ENCODE peak calls at places on chromosomes 4 and X, in nine cellular contexts. W, B, C, M, I, S, R, V and N are unnamed samples.

GRCh38 chr4:45350438-45350837 is 624.1 kb upstream of the GNPDA2 start:
- DNase-seq in S (no peak), W (no peak), R (no peak), I (no peak), C (no peak), B (no peak), V (peak; percentile 18), M (peak; percentile 6), N (no peak)

GRCh38 chr4:47239649-47240048 is 208.3 kb downstream of the GABRB1 start:
- DNase-seq in M (no peak), V (no peak), I (no peak), C (no peak), B (no peak), S (no peak), R (no peak), W (no peak), N (no peak)

GRCh38 chrX:120791013-120791643 is 84.5 kb downstream of the CT47B1 start:
- DNase-seq in V (peak; percentile 18), W (peak; percentile 10), C (no peak), S (peak; percentile 23), R (peak; percentile 56), B (no peak), M (peak; percentile 79), I (peak; percentile 10), N (no peak)

GRCh38 chrX:56813318-56813837 is 84.3 kb downstream of the NBDY start:
- DNase-seq in C (no peak), I (no peak), M (peak; percentile 78), V (peak; percentile 1), W (peak; percentile 55), R (peak; percentile 56), B (no peak), S (no peak), N (no peak)

GRCh38 chr4:105937759-105938158 is 42.5 kb downstream of the NPNT start:
- DNase-seq in I (no peak), S (no peak), W (no peak), R (no peak), C (no peak), M (no peak), B (no peak), V (no peak), N (no peak)

GRCh38 chr4:54400188-54400587 is 171.1 kb downstream of the PDGFRA start:
- DNase-seq in M (no peak), R (no peak), C (no peak), I (no peak), V (no peak), B (no peak), S (no peak), W (no peak), N (no peak)

GRCh38 chr4:154760895-154761294 is 17.1 kb downstream of the LRAT start:
- DNase-seq in B (no peak), R (no peak), I (no peak), S (no peak), V (no peak), W (no peak), C (no peak), M (no peak), N (no peak)

GRCh38 chr4:1305261-1305711 is 15.6 kb downstream of the MAEA start:
- DNase-seq in R (no peak), W (no peak), B (no peak), M (no peak), S (no peak), V (peak; percentile 80), I (no peak), C (no peak), N (no peak)

GRCh38 chr4:113901994-113902787 is 77.3 kb downstream of the ARSJ start:
- DNase-seq in R (no peak), C (no peak), I (no peak), S (peak; percentile 23), V (peak; percentile 12), M (no peak), B (no peak), W (peak; percentile 73), N (peak; percentile 85)

GRCh38 chr4:3791910-3792542 is 25.8 kb downstream of the ADRA2C start:
- DNase-seq in M (peak; percentile 30), W (peak; percentile 49), V (no peak), C (no peak), I (no peak), S (no peak), R (no peak), B (no peak), N (peak; percentile 65)

GRCh38 chr4:1205641-1206298 is 33.4 kb upstream of the SPON2 start:
- DNase-seq in R (no peak), C (no peak), M (no peak), W (peak; percentile 2), B (no peak), V (no peak), S (no peak), I (peak; percentile 10), N (no peak)

GRCh38 chrX:7706032-7706431 is 136.9 kb upstream of the VCX start:
- DNase-seq in M (no peak), C (no peak), R (no peak), W (no peak), I (no peak), B (no peak), S (no peak), V (no peak), N (no peak)

GRCh38 chr4:17781072-17781830 is at the start of gene FAM184B:
- DNase-seq in M (peak; percentile 13), V (no peak), C (no peak), B (no peak), W (peak; percentile 35), R (no peak), S (no peak), I (peak; percentile 18), N (no peak)

GRCh38 chrX:53383376-53384087 is 38.9 kb downstream of the SMC1A start:
- DNase-seq in B (no peak), R (no peak), V (no peak), W (no peak), S (no peak), M (no peak), I (no peak), C (no peak), N (no peak)

GRCh38 chrX:133546441-133546840 is 131.2 kb upstream of the GPC4 start:
- DNase-seq in S (no peak), V (no peak), C (no peak), R (no peak), B (no peak), M (no peak), I (no peak), W (no peak), N (no peak)

GRCh38 chr4:83257811-83258210 is 26.8 kb downstream of the COQ2 start:
- DNase-seq in S (no peak), R (no peak), C (no peak), M (no peak), W (no peak), I (no peak), B (no peak), V (no peak), N (no peak)